ENCODE peak calls at places on chromosomes 2 and 18, in six cellular contexts. K is NCI-H1436; P is CD8-positive, alpha-beta T cell; Z is right cardiac atrium; B is KBM-7; L is RWPE1. I is an unnamed sample.

GRCh38 chr2:15072836-15073235 is 440.3 kb downstream of the LRATD1 start:
- DNase-seq in K (no peak), P (no peak), Z (no peak), B (no peak), L (no peak), I (no peak)

GRCh38 chr2:69565431-69565839 is 78.1 kb downstream of the AAK1 start:
- DNase-seq in K (peak; percentile 37), P (peak; percentile 53), Z (peak; percentile 76), B (peak; percentile 67), L (peak; percentile 14), I (peak; percentile 32)

GRCh38 chr2:37653805-37654378 is 17.6 kb downstream of the CDC42EP3 start:
- DNase-seq in K (no peak), P (no peak), Z (peak; percentile 73), B (peak; percentile 68), L (peak; percentile 37), I (no peak)

GRCh38 chr18:79774111-79774510 is 23.6 kb upstream of the KCNG2 start:
- DNase-seq in K (no peak), P (no peak), Z (no peak), B (no peak), L (no peak), I (no peak)

GRCh38 chr2:108971661-108972566 is 17.1 kb downstream of the EDAR start:
- DNase-seq in K (no peak), P (no peak), Z (no peak), B (no peak), L (peak; percentile 87), I (peak; percentile 88)

GRCh38 chr2:229342376-229342775 is 71.3 kb upstream of the PID1 start:
- DNase-seq in K (peak; percentile 5), P (no peak), Z (peak; percentile 67), B (peak; percentile 16), L (peak; percentile 40), I (peak; percentile 54)

GRCh38 chr2:234827096-234827860 is 124.5 kb upstream of the SH3BP4 start:
- DNase-seq in K (no peak), P (no peak), Z (no peak), B (no peak), L (peak; percentile 4), I (peak; percentile 55)

GRCh38 chr2:185998562-185999070 is 260.0 kb downstream of the FSIP2 start:
- DNase-seq in K (no peak), P (no peak), Z (no peak), B (no peak), L (no peak), I (no peak)

GRCh38 chr2:215982465-215982875 is 30.9 kb downstream of the MREG start:
- DNase-seq in K (no peak), P (no peak), Z (no peak), B (no peak), L (peak; percentile 93), I (peak; percentile 14)

GRCh38 chr2:150495993-150496627 is 8.6 kb upstream of the RND3 start:
- DNase-seq in K (no peak), P (no peak), Z (no peak), B (no peak), L (peak; percentile 78), I (peak; percentile 92)

GRCh38 chr2:43889416-43889815 is 50.6 kb downstream of the ABCG8 start:
- DNase-seq in K (no peak), P (no peak), Z (no peak), B (no peak), L (no peak), I (no peak)

GRCh38 chr2:101500175-101500574 is 25.3 kb upstream of the RFX8 start:
- DNase-seq in K (no peak), P (no peak), Z (no peak), B (no peak), L (no peak), I (peak; percentile 35)

GRCh38 chr2:183542593-183542992 is 418.4 kb downstream of the NUP35 start:
- DNase-seq in K (no peak), P (no peak), Z (no peak), B (no peak), L (no peak), I (no peak)

GRCh38 chr2:34305587-34305986 is 706.5 kb upstream of the FAM98A start:
- DNase-seq in K (no peak), P (no peak), Z (no peak), B (no peak), L (no peak), I (no peak)

GRCh38 chr2:235496239-235496621 is 2.4 kb downstream of the AGAP1 start:
- DNase-seq in K (no peak), P (no peak), Z (no peak), B (no peak), L (peak; percentile 25), I (peak; percentile 18)

GRCh38 chr2:53715568-53715967 is 52.0 kb upstream of the CHAC2 start:
- DNase-seq in K (no peak), P (no peak), Z (no peak), B (no peak), L (peak; percentile 5), I (no peak)

GRCh38 chr2:162153608-162154224 is 1.7 kb upstream of the GCG start:
- DNase-seq in K (peak; percentile 64), P (peak; percentile 47), Z (no peak), B (peak; percentile 58), L (peak; percentile 60), I (peak; percentile 74)

GRCh38 chr18:8548186-8548585 is 61.1 kb upstream of the RAB12 start:
- DNase-seq in K (no peak), P (no peak), Z (no peak), B (no peak), L (peak; percentile 27), I (no peak)

GRCh38 chr2:235642446-235643107 is 148.7 kb downstream of the AGAP1 start:
- DNase-seq in K (no peak), P (no peak), Z (no peak), B (peak; percentile 27), L (peak; percentile 7), I (peak; percentile 45)

GRCh38 chr2:45816273-45816672 is 164.8 kb downstream of the PRKCE start:
- DNase-seq in K (no peak), P (no peak), Z (no peak), B (no peak), L (no peak), I (peak; percentile 83)

GRCh38 chr2:100277540-100278207 is 44.6 kb downstream of the LONRF2 start:
- DNase-seq in K (no peak), P (no peak), Z (no peak), B (no peak), L (no peak), I (no peak)

GRCh38 chr2:124888431-124888830 is 863.3 kb downstream of the CNTNAP5 start:
- DNase-seq in K (no peak), P (no peak), Z (no peak), B (no peak), L (no peak), I (no peak)

GRCh38 chr2:160836755-160837154 is 323.5 kb upstream of the TANK start:
- DNase-seq in K (no peak), P (no peak), Z (no peak), B (no peak), L (peak; percentile 67), I (peak; percentile 94)

GRCh38 chr18:48828713-48829442 is 121.9 kb downstream of the SMAD7 start:
- DNase-seq in K (peak; percentile 65), P (no peak), Z (peak; percentile 83), B (no peak), L (no peak), I (no peak)

GRCh38 chr2:98548920-98549818 is 59.1 kb downstream of the COA5 start:
- DNase-seq in K (no peak), P (no peak), Z (no peak), B (no peak), L (no peak), I (no peak)

GRCh38 chr2:234363011-234363487 is 133.8 kb downstream of the ARL4C start:
- DNase-seq in K (peak; percentile 40), P (no peak), Z (no peak), B (no peak), L (no peak), I (no peak)

GRCh38 chr18:23336072-23336471 is 117.0 kb upstream of the RIOK3 start:
- DNase-seq in K (no peak), P (no peak), Z (no peak), B (no peak), L (no peak), I (no peak)

GRCh38 chr2:43178602-43179542 is 47.5 kb downstream of the ZFP36L2 start:
- DNase-seq in K (peak; percentile 38), P (no peak), Z (peak; percentile 89), B (peak; percentile 75), L (peak; percentile 85), I (peak; percentile 94)

GRCh38 chr2:126663184-126663963 is 7.4 kb downstream of the GYPC start:
- DNase-seq in K (no peak), P (no peak), Z (no peak), B (no peak), L (no peak), I (no peak)

GRCh38 chr2:28408764-28409599 is 16.3 kb downstream of the FOSL2 start:
- DNase-seq in K (no peak), P (peak; percentile 68), Z (no peak), B (no peak), L (peak; percentile 68), I (peak; percentile 61)

GRCh38 chr2:48045613-48046012 is 139.3 kb upstream of the FBXO11 start:
- DNase-seq in K (no peak), P (no peak), Z (no peak), B (no peak), L (no peak), I (no peak)